ENCODE peak calls at places on chromosome 17, in five cellular contexts. R, N, P, Q and E are unnamed samples.

GRCh38 chr17:41907185-41907556 is 11.6 kb downstream of the ACLY start:
- DNase-seq in R (no peak), N (no peak), P (no peak), Q (no peak), E (no peak)

GRCh38 chr17:31100840-31101239 is 6.1 kb downstream of the NF1 start:
- DNase-seq in R (no peak), N (no peak), P (no peak), Q (no peak), E (no peak)

GRCh38 chr17:58507123-58507634 is 7.3 kb downstream of the MTMR4 start:
- DNase-seq in R (peak), N (no peak), P (no peak), Q (no peak), E (no peak)

GRCh38 chr17:9109933-9110332 is 88.6 kb downstream of the NTN1 start:
- DNase-seq in R (no peak), N (no peak), P (no peak), Q (no peak), E (no peak)

GRCh38 chr17:78176548-78177025 is 8.2 kb downstream of the SYNGR2 start:
- DNase-seq in R (peak), N (peak), P (peak), Q (peak), E (peak)

GRCh38 chr17:10114931-10115535 is 83.4 kb downstream of the GAS7 start:
- DNase-seq in R (peak), N (peak), P (peak), Q (peak), E (peak)

GRCh38 chr17:61848896-61849295 is 14.4 kb downstream of the BRIP1 start:
- DNase-seq in R (no peak), N (no peak), P (no peak), Q (no peak), E (no peak)

GRCh38 chr17:27318228-27318627 is 24.3 kb downstream of the WSB1 start:
- DNase-seq in R (no peak), N (no peak), P (no peak), Q (no peak), E (no peak)

GRCh38 chr17:64686705-64687104 is 24.6 kb upstream of the SMURF2 start:
- DNase-seq in R (no peak), N (no peak), P (no peak), Q (peak), E (no peak)

GRCh38 chr17:61551255-61551742 is 39.7 kb downstream of the NACA2 start:
- DNase-seq in R (no peak), N (no peak), P (no peak), Q (no peak), E (no peak)

GRCh38 chr17:80512233-80512632 is 32.4 kb upstream of the RPTOR start:
- DNase-seq in R (no peak), N (no peak), P (no peak), Q (no peak), E (no peak)

GRCh38 chr17:73133911-73134649 is 30.7 kb upstream of the SSTR2 start:
- DNase-seq in R (no peak), N (no peak), P (no peak), Q (no peak), E (no peak)

GRCh38 chr17:40510328-40510648 is 8.9 kb upstream of the TNS4 start:
- DNase-seq in R (no peak), N (no peak), P (peak), Q (no peak), E (no peak)

GRCh38 chr17:81189670-81190530 is 23.9 kb upstream of the AATK start:
- DNase-seq in R (no peak), N (no peak), P (no peak), Q (no peak), E (no peak)

GRCh38 chr17:76577876-76578275 is 7.8 kb downstream of the ST6GALNAC2 start:
- DNase-seq in R (no peak), N (no peak), P (no peak), Q (no peak), E (no peak)

GRCh38 chr17:61076649-61077048 is 323.0 kb upstream of the TBX2 start:
- DNase-seq in R (no peak), N (no peak), P (no peak), Q (no peak), E (no peak)

GRCh38 chr17:17020821-17021193 is 21.4 kb upstream of the MPRIP start:
- DNase-seq in R (no peak), N (no peak), P (no peak), Q (no peak), E (no peak)

GRCh38 chr17:48240562-48241130 is 133.1 kb downstream of the SNX11 start:
- DNase-seq in R (no peak), N (no peak), P (no peak), Q (no peak), E (no peak)

GRCh38 chr17:51217946-51218345 is 41.9 kb downstream of the MBTD1 start:
- DNase-seq in R (no peak), N (no peak), P (no peak), Q (no peak), E (no peak)

GRCh38 chr17:73227379-73227778 is 34.3 kb downstream of the CPSF4L start:
- DNase-seq in R (no peak), N (no peak), P (no peak), Q (no peak), E (no peak)

GRCh38 chr17:10845388-10845751 is 7.5 kb upstream of the PIRT start:
- DNase-seq in R (no peak), N (no peak), P (no peak), Q (no peak), E (no peak)

GRCh38 chr17:59848778-59849177 is 44.0 kb downstream of the TUBD1 start:
- DNase-seq in R (peak), N (no peak), P (no peak), Q (peak), E (peak)

GRCh38 chr17:59853168-59853918 is 39.4 kb downstream of the TUBD1 start:
- DNase-seq in R (no peak), N (no peak), P (peak), Q (peak), E (no peak)

GRCh38 chr17:59846391-59847165 is 46.2 kb downstream of the TUBD1 start:
- DNase-seq in R (no peak), N (no peak), P (peak), Q (peak), E (no peak)

GRCh38 chr17:59848385-59848668 is 44.4 kb downstream of the TUBD1 start:
- DNase-seq in R (no peak), N (no peak), P (no peak), Q (no peak), E (no peak)

GRCh38 chr17:59851431-59852375 is 41.0 kb downstream of the TUBD1 start:
- DNase-seq in R (no peak), N (no peak), P (peak), Q (peak), E (no peak)
- TF ChIP-seq POLR2A in R (no peak), N (no peak), P (peak), Q (peak), E (no peak)

GRCh38 chr17:44122825-44123355 is 551 bp downstream of the HDAC5 start:
- DNase-seq in R (no peak), N (no peak), P (no peak), Q (peak), E (no peak)

GRCh38 chr17:44123356-44124117 is at the start of gene HDAC5:
- DNase-seq in R (peak), N (peak), P (peak), Q (peak), E (peak)

GRCh38 chr17:44121206-44121605 is 2.2 kb downstream of the HDAC5 start:
- DNase-seq in R (no peak), N (no peak), P (no peak), Q (no peak), E (no peak)

GRCh38 chr17:44121997-44122824 is 1.2 kb downstream of the HDAC5 start:
- DNase-seq in R (no peak), N (no peak), P (no peak), Q (no peak), E (no peak)

GRCh38 chr17:44124118-44124438 is 637 bp upstream of the HDAC5 start:
- DNase-seq in R (no peak), N (no peak), P (no peak), Q (no peak), E (no peak)
- TF ChIP-seq CTCF in R (no peak), N (no peak), P (no peak), Q (no peak), E (no peak)

GRCh38 chr17:20908373-20909273 is 134.2 kb downstream of the USP22 start:
- DNase-seq in R (peak), N (peak), P (peak), Q (peak), E (peak)
- TF ChIP-seq POLR2A in R (peak), N (no peak), P (peak), Q (peak), E (peak)

GRCh38 chr17:37516131-37516561 is 26.5 kb downstream of the DUSP14 start:
- DNase-seq in R (no peak), N (no peak), P (no peak), Q (no peak), E (no peak)
- TF ChIP-seq CTCF in R (no peak), N (no peak), P (no peak), Q (no peak), E (no peak)

GRCh38 chr17:63600569-63601438 is at the start of gene TACO1:
- DNase-seq in R (peak), N (peak), P (peak), Q (peak), E (peak)
- TF ChIP-seq POLR2A in R (peak), N (no peak), P (peak), Q (peak), E (no peak)

DNA sequence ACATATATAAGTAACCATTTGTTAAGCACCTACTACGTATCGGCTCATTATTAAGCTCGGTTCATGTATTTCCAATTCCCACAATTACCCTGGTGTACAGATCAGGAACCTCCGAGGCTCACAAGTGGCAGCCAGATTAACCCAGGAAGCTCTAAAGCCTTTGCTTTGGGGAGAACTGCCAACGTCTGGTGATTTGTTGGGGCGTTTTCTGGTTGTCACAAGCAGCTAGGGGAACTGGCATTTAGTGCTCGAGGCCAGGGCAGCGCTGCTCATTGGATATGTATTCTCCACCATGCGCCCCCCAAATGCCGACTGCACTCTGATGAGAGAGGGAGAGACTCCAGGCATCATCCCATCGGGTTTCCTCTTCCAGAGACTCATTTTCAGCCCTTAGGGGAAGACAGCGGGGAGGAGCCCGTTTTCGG is 541 bp downstream of the ZNF18 start:
- DNase-seq in R (peak), N (no peak), P (no peak), Q (peak), E (peak)
- TF ChIP-seq CTCF in R (no peak), N (no peak), P (no peak), Q (peak), E (peak)

GRCh38 chr17:32523827-32524552 is 37.2 kb downstream of the CDK5R1 start:
- DNase-seq in R (no peak), N (no peak), P (no peak), Q (no peak), E (no peak)
- TF ChIP-seq POLR2A in R (no peak), N (no peak), P (no peak), Q (no peak), E (no peak)

GRCh38 chr17:79301469-79301868 is 226.8 kb downstream of the ENGASE start:
- DNase-seq in R (no peak), N (no peak), P (no peak), Q (no peak), E (no peak)
- TF ChIP-seq CTCF in R (no peak), N (no peak), P (no peak), Q (no peak), E (no peak)

DNA sequence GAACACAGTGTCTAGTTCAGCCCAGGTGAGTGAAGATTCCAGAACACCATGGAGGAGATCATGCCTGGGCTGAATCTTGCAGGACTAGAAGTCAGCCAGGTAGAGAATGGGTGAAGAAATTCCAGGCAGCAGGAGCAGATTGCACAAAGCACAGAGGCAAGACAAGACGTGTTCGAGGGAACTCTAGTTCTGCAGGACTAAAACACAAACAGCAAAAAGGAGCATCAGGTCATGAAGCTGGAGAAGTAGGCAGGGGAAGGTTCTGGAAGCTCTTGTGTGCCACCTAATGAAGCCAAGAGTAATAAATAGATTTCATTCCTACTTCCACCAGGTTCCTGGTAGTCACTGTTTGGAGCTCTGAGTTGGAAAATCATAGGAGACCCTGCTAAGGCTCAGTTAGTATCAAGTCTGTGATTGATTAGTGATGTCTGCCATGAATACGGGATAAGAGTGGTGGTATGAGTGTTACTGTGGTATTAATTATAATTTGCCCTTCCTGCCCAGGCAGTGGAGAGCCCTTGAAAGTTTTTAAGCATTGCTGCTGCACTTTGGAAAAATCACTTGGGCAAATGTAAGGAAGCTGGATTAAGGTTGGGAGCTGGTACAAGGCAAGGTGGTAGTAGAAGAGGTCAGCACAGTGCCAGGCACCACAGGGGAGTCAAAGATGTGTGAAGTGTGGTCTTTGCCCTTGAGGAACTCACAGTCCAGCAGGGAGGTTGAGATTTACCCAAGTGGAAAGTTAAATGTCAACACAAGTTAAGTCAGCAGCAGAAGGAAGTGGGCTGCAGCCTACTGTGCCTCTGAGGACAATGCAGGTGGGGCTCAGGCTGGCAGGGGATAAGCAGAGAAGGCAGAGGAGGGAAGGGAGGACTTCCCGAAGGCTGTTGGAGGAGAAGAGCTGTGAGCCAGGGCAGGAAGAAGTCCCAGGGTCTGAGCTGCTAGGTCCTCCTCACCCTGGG is 13.5 kb upstream of the FOXN1 start:
- DNase-seq in R (no peak), N (no peak), P (no peak), Q (no peak), E (no peak)
- TF ChIP-seq POLR2A in R (no peak), N (no peak), P (no peak), Q (no peak), E (no peak)